ENCODE peak calls at places on chromosomes 2 and 18, in seven cellular contexts. U is mucosa of descending colon, V is GM23248, B is colonic mucosa, Y is kidney, D is tibial artery, L is mammary epithelial cell. A is an unnamed sample. For H3K36me3, the result is how much of the 10 kb centered on the place peaks cover.

GRCh38 chr2:27255660-27256059 is 7.2 kb downstream of the SLC30A3 start:
- DNase-seq in U (no peak), V (peak), B (no peak), Y (no peak), D (no peak), L (peak), A (no peak)

GRCh38 chr2:197308635-197309368 is 1.8 kb downstream of the ANKRD44 start:
- DNase-seq in U (no peak), V (no peak), B (no peak), Y (no peak), D (no peak), L (no peak), A (no peak)

GRCh38 chr2:230441188-230441897 is 25.3 kb downstream of the SP100 start:
- DNase-seq in U (no peak), V (peak), B (no peak), Y (peak), D (no peak), L (no peak), A (no peak)

GRCh38 chr2:120824246-120824645 is 88.6 kb downstream of the GLI2 start:
- DNase-seq in U (no peak), V (no peak), B (no peak), Y (no peak), D (peak), L (no peak), A (no peak)

GRCh38 chr2:109218087-109218791 is 89.2 kb downstream of the SH3RF3 start:
- DNase-seq in U (no peak), V (no peak), B (no peak), Y (no peak), D (no peak), L (peak), A (no peak)

GRCh38 chr2:113901943-113902342 is 12.1 kb downstream of the ACTR3 start:
- DNase-seq in U (no peak), V (no peak), B (no peak), Y (no peak), D (no peak), L (no peak), A (no peak)

GRCh38 chr2:133232556-133232955 is 335.7 kb downstream of the NCKAP5 start:
- DNase-seq in U (no peak), V (no peak), B (no peak), Y (no peak), D (no peak), L (no peak), A (no peak)

GRCh38 chr18:10249270-10249669 is 205.2 kb upstream of the APCDD1 start:
- DNase-seq in U (no peak), V (no peak), B (no peak), Y (no peak), D (no peak), L (no peak), A (no peak)

DNA sequence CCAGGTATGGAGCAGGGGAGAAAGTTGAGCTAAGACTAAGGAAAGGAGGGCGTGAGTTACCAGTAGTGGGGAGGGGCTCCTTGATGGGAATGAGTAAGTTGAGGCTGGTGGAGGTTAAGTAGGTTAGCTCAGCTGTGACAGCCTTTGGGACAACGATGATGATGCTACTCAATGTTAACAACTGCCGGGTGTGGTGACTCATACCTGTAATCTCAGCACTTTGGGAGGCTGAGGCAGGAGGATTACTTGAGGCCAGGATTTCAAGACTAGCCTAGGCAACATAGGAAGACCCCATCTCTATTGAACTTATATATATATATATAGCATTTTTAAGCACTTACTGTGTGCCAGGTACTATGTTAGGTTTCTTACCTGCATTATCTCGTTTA is 48.4 kb downstream of the HK2 start:
- DNase-seq in U (no peak), V (no peak), B (no peak), Y (no peak), D (no peak), L (no peak), A (no peak)
- H3K36me3 ChIP-seq in U (under half), V (half or more), B (under half), Y (under half), D (half or more), L (half or more), A (half or more)

GRCh38 chr2:127510073-127510472 is 16.2 kb downstream of the IWS1 start:
- DNase-seq in U (no peak), V (no peak), B (no peak), Y (no peak), D (no peak), L (no peak), A (no peak)

GRCh38 chr2:127512362-127512761 is 13.9 kb downstream of the IWS1 start:
- DNase-seq in U (no peak), V (no peak), B (no peak), Y (no peak), D (no peak), L (no peak), A (no peak)

GRCh38 chr2:127514076-127514475 is 12.2 kb downstream of the IWS1 start:
- DNase-seq in U (no peak), V (no peak), B (no peak), Y (no peak), D (no peak), L (no peak), A (no peak)

GRCh38 chr2:127511090-127511489 is 15.2 kb downstream of the IWS1 start:
- DNase-seq in U (no peak), V (no peak), B (no peak), Y (no peak), D (no peak), L (no peak), A (no peak)

DNA sequence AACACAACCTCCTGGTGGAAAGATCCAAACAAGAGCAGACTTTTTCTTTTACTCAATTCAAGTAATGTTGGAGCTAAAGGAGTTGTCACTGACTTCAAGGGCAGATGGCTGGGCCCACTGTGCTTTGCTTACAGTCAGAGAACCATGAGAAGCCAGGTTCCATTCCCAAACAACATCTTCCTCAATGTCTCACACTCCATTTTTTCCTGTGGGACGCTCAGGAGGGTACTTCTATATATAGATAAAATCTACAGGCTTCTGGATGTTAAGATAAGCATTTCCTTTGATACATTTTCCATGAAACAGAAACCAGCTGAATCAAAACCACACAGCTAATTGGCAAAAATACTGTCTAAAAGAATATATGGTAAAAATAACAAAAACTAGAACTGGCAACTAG is 14.4 kb downstream of the IWS1 start:
- DNase-seq in U (no peak), V (no peak), B (no peak), Y (no peak), D (no peak), L (no peak), A (no peak)
- H3K36me3 ChIP-seq in U (under half), V (under half), B (under half), Y (under half), D (under half), L (under half), A (under half)

GRCh38 chr2:206054952-206055351 is 31.0 kb downstream of the INO80D start:
- DNase-seq in U (no peak), V (no peak), B (no peak), Y (no peak), D (no peak), L (no peak), A (no peak)

GRCh38 chr2:206049387-206049786 is 36.6 kb downstream of the INO80D start:
- DNase-seq in U (no peak), V (no peak), B (no peak), Y (no peak), D (no peak), L (no peak), A (no peak)

GRCh38 chr2:206056286-206056685 is 29.7 kb downstream of the INO80D start:
- DNase-seq in U (no peak), V (no peak), B (no peak), Y (no peak), D (no peak), L (no peak), A (no peak)

DNA sequence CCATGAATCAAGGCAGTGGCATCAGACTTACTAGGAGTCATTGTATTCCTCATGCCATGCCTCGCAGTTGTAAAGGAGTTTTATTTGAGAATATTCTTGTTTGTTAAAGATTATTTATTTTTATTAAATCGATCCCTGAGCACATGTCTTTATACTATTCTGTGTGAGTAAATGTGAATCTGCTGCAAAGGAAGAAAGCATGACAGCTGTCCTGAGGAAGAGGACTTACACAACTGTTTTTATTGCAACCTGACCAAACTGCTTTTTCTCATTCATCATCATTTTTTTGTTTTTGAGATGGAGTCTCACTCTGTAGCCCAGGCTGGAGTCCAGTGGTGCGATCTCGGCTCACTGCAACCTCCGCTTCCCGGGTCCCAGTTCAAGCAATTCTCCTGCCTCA is 34.1 kb downstream of the INO80D start:
- DNase-seq in U (no peak), V (no peak), B (no peak), Y (no peak), D (no peak), L (no peak), A (no peak)
- H3K36me3 ChIP-seq in U (under half), V (under half), B (under half), Y (under half), D (under half), L (under half), A (under half)

GRCh38 chr2:55556809-55557208 is 37.3 kb downstream of the CFAP36 start:
- DNase-seq in U (no peak), V (no peak), B (no peak), Y (no peak), D (peak), L (no peak), A (no peak)

GRCh38 chr2:55555977-55556376 is 36.5 kb downstream of the CFAP36 start:
- DNase-seq in U (no peak), V (peak), B (no peak), Y (no peak), D (no peak), L (peak), A (no peak)

GRCh38 chr2:55550368-55551102 is 31.0 kb downstream of the CFAP36 start:
- DNase-seq in U (no peak), V (peak), B (no peak), Y (no peak), D (no peak), L (peak), A (no peak)

DNA sequence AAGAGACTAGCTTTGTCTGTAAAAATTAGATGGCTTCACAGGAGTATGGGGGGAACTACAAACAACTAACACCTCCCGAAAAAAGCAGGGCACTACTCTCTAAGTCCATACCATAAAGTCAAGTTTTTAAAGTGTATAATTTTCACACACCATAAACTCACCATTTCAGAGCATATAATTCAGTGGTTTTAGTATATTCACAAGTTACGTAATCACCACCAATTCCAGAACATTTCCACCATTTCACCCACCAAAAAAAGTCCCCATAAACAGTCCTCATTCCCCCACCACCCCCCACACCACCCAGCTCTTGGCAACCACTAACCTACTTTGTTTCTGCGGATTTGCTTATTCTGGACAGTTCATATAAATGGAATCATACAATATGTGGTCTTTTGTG is 33.8 kb downstream of the CFAP36 start:
- DNase-seq in U (no peak), V (no peak), B (no peak), Y (no peak), D (no peak), L (no peak), A (no peak)
- H3K36me3 ChIP-seq in U (under half), V (under half), B (under half), Y (under half), D (under half), L (under half), A (under half)

DNA sequence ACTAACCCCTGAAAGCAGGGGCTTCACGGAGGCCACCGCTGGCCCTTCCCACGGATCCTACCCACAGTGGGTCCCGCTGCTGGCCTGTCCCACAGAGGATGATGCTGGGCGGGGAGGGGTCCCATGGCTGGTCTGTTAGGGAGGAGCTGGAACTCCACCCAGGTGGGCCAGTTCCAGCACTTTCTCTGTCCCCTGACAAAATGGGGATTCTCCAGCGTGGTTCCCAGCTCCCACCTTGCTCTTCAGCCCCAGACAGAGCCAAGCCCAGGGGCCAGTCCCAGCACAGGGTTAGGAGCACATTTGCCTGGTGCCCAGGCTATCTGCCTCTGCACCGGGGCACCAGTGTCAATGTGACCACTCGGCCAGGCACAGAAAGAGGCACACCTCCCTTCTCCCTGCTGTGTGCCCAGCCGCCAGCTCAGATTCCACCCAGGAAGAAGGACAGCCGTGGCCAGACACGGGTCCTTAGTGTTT is 50.0 kb downstream of the ANKMY1 start:
- DNase-seq in U (no peak), V (no peak), B (no peak), Y (peak), D (no peak), L (no peak), A (peak)
- H3K36me3 ChIP-seq in U (under half), V (under half), B (under half), Y (under half), D (under half), L (under half), A (under half)

DNA sequence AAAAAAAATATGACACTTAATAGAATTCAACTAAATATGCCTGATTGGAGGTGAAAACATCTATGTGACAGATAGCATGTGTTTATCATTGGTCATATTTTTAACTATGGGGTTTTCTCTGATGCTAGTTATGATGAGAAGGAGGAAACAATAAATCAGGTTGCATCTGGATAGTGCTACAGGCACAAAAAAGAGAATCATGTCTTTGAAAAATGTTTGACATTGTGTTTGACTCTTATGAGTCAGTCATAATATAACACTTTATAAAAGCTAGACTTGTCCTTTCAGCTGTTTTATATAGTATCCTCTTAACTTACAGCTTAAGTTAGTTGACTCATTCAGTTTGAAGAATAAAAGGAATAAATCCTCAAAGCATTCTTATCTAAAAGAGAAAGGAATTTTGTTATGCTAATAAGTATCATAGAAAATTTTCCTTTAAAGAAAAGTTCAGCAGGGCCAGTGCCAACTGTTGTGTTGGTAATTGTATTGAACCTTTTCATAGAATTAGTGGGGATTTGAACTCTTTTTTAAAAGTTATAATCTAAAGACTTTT is 78.4 kb upstream of the UBXN4 start:
- DNase-seq in U (no peak), V (no peak), B (no peak), Y (no peak), D (no peak), L (peak), A (no peak)
- H3K36me3 ChIP-seq in U (under half), V (under half), B (under half), Y (under half), D (under half), L (under half), A (under half)

GRCh38 chr2:32532961-32533360 is 94.9 kb upstream of the TTC27 start:
- DNase-seq in U (no peak), V (no peak), B (no peak), Y (no peak), D (no peak), L (no peak), A (no peak)

GRCh38 chr2:32532341-32532740 is 95.5 kb upstream of the TTC27 start:
- DNase-seq in U (no peak), V (no peak), B (no peak), Y (no peak), D (no peak), L (no peak), A (no peak)
- H3K36me3 ChIP-seq in U (under half), V (under half), B (under half), Y (under half), D (under half), L (under half), A (under half)

DNA sequence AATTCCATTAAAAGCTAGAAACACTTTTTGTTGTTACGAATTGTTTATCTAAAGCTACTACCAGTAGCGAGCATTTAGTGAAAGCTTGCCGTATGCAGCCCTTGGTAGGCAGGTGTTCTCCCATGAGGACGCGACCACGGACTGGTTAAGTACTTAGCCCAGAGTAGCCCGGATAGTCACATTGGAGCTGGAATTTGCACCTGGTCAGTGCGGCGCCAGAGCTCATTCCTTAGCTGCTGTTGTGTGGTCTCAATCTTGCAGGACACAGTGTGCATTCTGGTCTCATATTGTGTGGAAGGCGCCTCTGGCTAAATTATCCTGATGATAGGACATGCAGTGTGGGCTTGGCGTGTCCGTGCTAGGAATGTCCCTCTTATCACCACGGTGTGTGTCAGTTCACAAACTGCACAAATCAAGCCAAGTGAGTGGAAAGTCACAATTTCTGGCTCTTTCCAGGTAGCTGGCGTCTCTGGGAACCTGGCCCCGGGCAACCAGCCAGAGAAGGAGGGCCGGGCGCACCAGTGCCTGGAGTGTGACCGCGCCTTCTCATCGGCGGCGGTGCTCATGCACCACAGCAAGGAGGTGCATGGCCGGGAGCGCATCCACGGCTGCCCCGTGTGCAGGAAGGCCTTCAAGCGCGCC is 133.3 kb downstream of the ZNF236 start:
- DNase-seq in U (peak), V (no peak), B (peak), Y (peak), D (no peak), L (no peak), A (peak)
- H3K36me3 ChIP-seq in U (under half), V (under half), B (under half), Y (under half), D (under half), L (under half), A (under half)

DNA sequence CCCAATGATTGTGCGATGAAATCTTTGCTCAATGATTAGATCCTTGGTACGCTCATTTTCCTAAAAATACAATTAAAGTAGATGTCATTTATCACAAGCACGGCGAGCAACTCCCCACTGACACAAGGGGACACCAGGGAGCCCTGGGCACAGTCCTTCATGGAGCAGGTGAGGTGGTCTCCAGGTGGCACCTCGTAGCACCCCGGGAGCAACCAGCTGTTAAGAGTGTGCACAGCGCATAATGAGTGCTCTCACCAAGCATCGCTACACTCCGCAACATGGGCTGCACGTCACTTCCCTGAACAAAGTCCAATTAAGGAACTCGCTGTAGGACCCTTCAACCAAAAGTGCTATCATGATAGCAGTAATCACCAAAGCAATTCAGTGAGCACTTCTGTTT is 59.8 kb downstream of the ANO7 start:
- DNase-seq in U (no peak), V (no peak), B (no peak), Y (no peak), D (no peak), L (no peak), A (no peak)
- H3K36me3 ChIP-seq in U (under half), V (half or more), B (half or more), Y (half or more), D (half or more), L (half or more), A (half or more)

GRCh38 chr2:147348886-147349285 is 495.9 kb upstream of the ACVR2A start:
- DNase-seq in U (no peak), V (no peak), B (no peak), Y (peak), D (no peak), L (no peak), A (no peak)
- H3K36me3 ChIP-seq in U (under half), V (under half), B (under half), Y (under half), D (under half), L (under half), A (under half)